ENCODE peak calls at places on chromosome 3, in eight cellular contexts. J is substantia nigra, U is RPMI8226, Q is neural crest cell, G is ureter, F is A172, V is endothelial cell, X is RCC 7860. E is an unnamed sample.

GRCh38 chr3:30222436-30222835 is 384.0 kb upstream of the TGFBR2 start:
- DNase-seq in J (no peak), U (no peak), Q (no peak), G (no peak), F (no peak), V (no peak), X (no peak), E (no peak)

GRCh38 chr3:72123908-72124441 is 339.0 kb upstream of the PROK2 start:
- DNase-seq in J (no peak), U (no peak), Q (no peak), G (peak; percentile 86), F (peak; percentile 96), V (no peak), X (peak; percentile 65), E (peak; percentile 80)

GRCh38 chr3:42830437-42831320 is 21.4 kb downstream of the ACKR2 start:
- DNase-seq in J (no peak), U (peak; percentile 20), Q (no peak), G (no peak), F (peak; percentile 12), V (no peak), X (no peak), E (no peak)

GRCh38 chr3:44402548-44402947 is 64.0 kb downstream of the TCAIM start:
- DNase-seq in J (no peak), U (no peak), Q (no peak), G (no peak), F (no peak), V (no peak), X (no peak), E (no peak)

GRCh38 chr3:193732391-193732790 is 139.4 kb downstream of the OPA1 start:
- DNase-seq in J (no peak), U (no peak), Q (no peak), G (no peak), F (peak; percentile 70), V (no peak), X (peak; percentile 82), E (no peak)

GRCh38 chr3:2511356-2511755 is 412.7 kb downstream of the CNTN4 start:
- DNase-seq in J (no peak), U (no peak), Q (no peak), G (no peak), F (no peak), V (no peak), X (no peak), E (no peak)

GRCh38 chr3:182597621-182598041 is 195.7 kb upstream of the ATP11B start:
- DNase-seq in J (no peak), U (no peak), Q (no peak), G (no peak), F (peak; percentile 54), V (no peak), X (no peak), E (no peak)

GRCh38 chr3:147387550-147388394 is 18.6 kb downstream of the ZIC4 start:
- DNase-seq in J (no peak), U (no peak), Q (no peak), G (no peak), F (no peak), V (no peak), X (no peak), E (no peak)

GRCh38 chr3:41131224-41131623 is 68.1 kb upstream of the CTNNB1 start:
- DNase-seq in J (no peak), U (no peak), Q (no peak), G (no peak), F (no peak), V (no peak), X (no peak), E (no peak)

GRCh38 chr3:114364806-114365205 is 71.0 kb downstream of the TIGIT start:
- DNase-seq in J (no peak), U (no peak), Q (no peak), G (no peak), F (no peak), V (no peak), X (no peak), E (no peak)

GRCh38 chr3:100136921-100137320 is 22.6 kb upstream of the FILIP1L start:
- DNase-seq in J (no peak), U (no peak), Q (no peak), G (no peak), F (no peak), V (no peak), X (no peak), E (no peak)

GRCh38 chr3:70779296-70779695 is 466.9 kb upstream of the MDFIC2 start:
- DNase-seq in J (no peak), U (no peak), Q (no peak), G (no peak), F (no peak), V (no peak), X (no peak), E (no peak)

GRCh38 chr3:169150874-169151273 is 512.6 kb downstream of the MECOM start:
- DNase-seq in J (no peak), U (no peak), Q (no peak), G (no peak), F (no peak), V (no peak), X (no peak), E (no peak)

GRCh38 chr3:142802891-142803290 is 79.1 kb downstream of the TRPC1 start:
- DNase-seq in J (no peak), U (no peak), Q (no peak), G (no peak), F (no peak), V (no peak), X (no peak), E (no peak)

GRCh38 chr3:15055019-15055557 is 10.0 kb downstream of the MRPS25 start:
- DNase-seq in J (no peak), U (no peak), Q (no peak), G (no peak), F (peak; percentile 31), V (no peak), X (no peak), E (no peak)

GRCh38 chr3:65112751-65113300 is 425.0 kb upstream of the ADAMTS9 start:
- DNase-seq in J (no peak), U (no peak), Q (no peak), G (no peak), F (no peak), V (no peak), X (no peak), E (no peak)

GRCh38 chr3:182895513-182896112 is 84.7 kb downstream of the DCUN1D1 start:
- DNase-seq in J (no peak), U (no peak), Q (no peak), G (no peak), F (no peak), V (peak; percentile 17), X (no peak), E (no peak)